ENCODE peak calls at places on chromosomes 5 and 9, in four cellular contexts. L, O, P and J are unnamed samples.

GRCh38 chr5:107373511-107374263 is 297.1 kb downstream of the EFNA5 start:
- DNase-seq in L (no peak), O (no peak), P (no peak), J (no peak)

GRCh38 chr9:111148390-111148993 is 110.2 kb upstream of the LPAR1 start:
- DNase-seq in L (no peak), O (peak; percentile 17), P (no peak), J (no peak)

GRCh38 chr9:98410185-98410697 is 154.8 kb upstream of the TBC1D2 start:
- DNase-seq in L (no peak), O (peak; percentile 68), P (peak; percentile 10), J (no peak)

GRCh38 chr5:79297661-79298060 is 61.7 kb downstream of the JMY start:
- DNase-seq in L (no peak), O (no peak), P (no peak), J (no peak)

GRCh38 chr5:122908108-122908507 is 62.7 kb downstream of the SNX24 start:
- DNase-seq in L (no peak), O (no peak), P (no peak), J (no peak)

GRCh38 chr5:119019431-119020348 is 31.3 kb upstream of the DTWD2 start:
- DNase-seq in L (no peak), O (no peak), P (no peak), J (no peak)

GRCh38 chr5:61620660-61621650 is 288.9 kb downstream of the ZSWIM6 start:
- DNase-seq in L (no peak), O (no peak), P (no peak), J (peak; percentile 86)

GRCh38 chr5:107516452-107517184 is 154.1 kb downstream of the EFNA5 start:
- DNase-seq in L (no peak), O (no peak), P (no peak), J (no peak)

GRCh38 chr5:119439140-119439625 is 13.1 kb upstream of the HSD17B4 start:
- DNase-seq in L (no peak), O (no peak), P (peak; percentile 64), J (no peak)

GRCh38 chr5:72541501-72542235 is 34.5 kb upstream of the ZNF366 start:
- DNase-seq in L (no peak), O (peak; percentile 29), P (no peak), J (no peak)

GRCh38 chr5:113218200-113218599 is 216.6 kb downstream of the TSSK1B start:
- DNase-seq in L (no peak), O (no peak), P (no peak), J (no peak)

GRCh38 chr5:93208156-93208895 is 372.7 kb downstream of the NR2F1-AS1 start:
- DNase-seq in L (no peak), O (no peak), P (no peak), J (no peak)

GRCh38 chr9:104748359-104749031 is 1.0 kb downstream of the NIPSNAP3A start:
- DNase-seq in L (no peak), O (peak; percentile 28), P (peak; percentile 10), J (peak; percentile 28)

GRCh38 chr5:53422539-53422938 is 57.9 kb upstream of the FST start:
- DNase-seq in L (no peak), O (no peak), P (no peak), J (no peak)

GRCh38 chr5:173240091-173241050 is 5.4 kb upstream of the NKX2-5 start:
- DNase-seq in L (no peak), O (no peak), P (no peak), J (no peak)

GRCh38 chr5:99033014-99033931 is 104.5 kb upstream of the CHD1 start:
- DNase-seq in L (no peak), O (no peak), P (no peak), J (no peak)

GRCh38 chr5:153159611-153160010 is 330.9 kb upstream of the GRIA1 start:
- DNase-seq in L (no peak), O (no peak), P (no peak), J (no peak)

GRCh38 chr9:79572891-79573696 is 1.3 kb downstream of the TLE4 start:
- DNase-seq in L (no peak), O (peak; percentile 62), P (no peak), J (peak; percentile 25)

GRCh38 chr9:131722260-131722659 is 17.6 kb downstream of the RAPGEF1 start:
- DNase-seq in L (no peak), O (peak; percentile 40), P (no peak), J (no peak)

GRCh38 chr5:157308826-157309465 is 43.0 kb downstream of the CYFIP2 start:
- DNase-seq in L (peak; percentile 27), O (no peak), P (no peak), J (no peak)

GRCh38 chr9:27600254-27600653 is 27.0 kb upstream of the C9orf72 start:
- DNase-seq in L (no peak), O (no peak), P (no peak), J (no peak)

GRCh38 chr5:1255081-1255561 is 29.9 kb downstream of the SLC6A18 start:
- DNase-seq in L (no peak), O (no peak), P (no peak), J (no peak)

GRCh38 chr5:177300236-177300880 is 3.2 kb downstream of the RAB24 start:
- DNase-seq in L (peak; percentile 77), O (no peak), P (no peak), J (no peak)

GRCh38 chr5:83662558-83662957 is 58.1 kb downstream of the HAPLN1 start:
- DNase-seq in L (peak; percentile 12), O (no peak), P (no peak), J (no peak)

GRCh38 chr9:34675048-34675714 is 12.7 kb upstream of the CCL27 start:
- DNase-seq in L (no peak), O (peak; percentile 84), P (peak; percentile 80), J (peak; percentile 84)

GRCh38 chr5:159104058-159104651 is 4.4 kb upstream of the EBF1 start:
- DNase-seq in L (no peak), O (no peak), P (no peak), J (peak; percentile 35)

GRCh38 chr5:143153332-143154119 is 250.0 kb downstream of the NR3C1 start:
- DNase-seq in L (no peak), O (no peak), P (no peak), J (no peak)

GRCh38 chr9:95409650-95410426 is 92.3 kb upstream of the FANCC start:
- DNase-seq in L (no peak), O (no peak), P (peak; percentile 32), J (no peak)

GRCh38 chr5:60805470-60805869 is 38.6 kb downstream of the ELOVL7 start:
- DNase-seq in L (no peak), O (no peak), P (no peak), J (no peak)

GRCh38 chr9:14313951-14314423 is at the start of gene NFIB:
- DNase-seq in L (no peak), O (peak; percentile 88), P (peak; percentile 60), J (peak; percentile 18)

GRCh38 chr5:132456553-132457361 is 33.8 kb downstream of the IRF1 start:
- DNase-seq in L (peak; percentile 73), O (no peak), P (no peak), J (no peak)

GRCh38 chr5:169906745-169907649 is 73.3 kb downstream of the INSYN2B start:
- DNase-seq in L (no peak), O (no peak), P (no peak), J (no peak)

GRCh38 chr5:71996789-71997188 is 110.5 kb upstream of the MAP1B start:
- DNase-seq in L (no peak), O (peak; percentile 20), P (no peak), J (no peak)

GRCh38 chr5:132714456-132715307 is 22.7 kb downstream of the KIF3A start:
- DNase-seq in L (no peak), O (no peak), P (peak; percentile 3), J (no peak)

GRCh38 chr5:73796164-73797141 is 170.5 kb downstream of the ARHGEF28 start:
- DNase-seq in L (peak; percentile 40), O (no peak), P (peak; percentile 66), J (peak; percentile 80)

GRCh38 chr5:10366310-10367297 is 13.1 kb downstream of the MARCHF6 start:
- DNase-seq in L (no peak), O (no peak), P (no peak), J (no peak)

GRCh38 chr5:89686081-89686765 is 723.3 kb downstream of the CETN3 start:
- DNase-seq in L (no peak), O (peak; percentile 21), P (no peak), J (no peak)
- TF ChIP-seq CHD2 in L (no peak), O (no peak), P (no peak), J (no peak)

GRCh38 chr5:127447822-127448221 is 69.6 kb upstream of the PRRC1 start:
- DNase-seq in L (no peak), O (no peak), P (no peak), J (no peak)
- TF ChIP-seq PBX3 in L (no peak), O (no peak), P (no peak), J (no peak)

GRCh38 chr5:64594601-64595518 is 89.0 kb downstream of the RGS7BP start:
- DNase-seq in L (no peak), O (no peak), P (no peak), J (peak; percentile 3)
- TF ChIP-seq CTCF in L (peak; percentile 10), O (peak; percentile 34), P (no peak), J (no peak)

GRCh38 chr9:969693-970309 is 6.7 kb upstream of the DMRT3 start:
- DNase-seq in L (no peak), O (no peak), P (no peak), J (no peak)

GRCh38 chr9:970310-971002 is 6.0 kb upstream of the DMRT3 start:
- DNase-seq in L (no peak), O (no peak), P (no peak), J (no peak)

GRCh38 chr9:967851-968641 is 8.4 kb upstream of the DMRT3 start:
- DNase-seq in L (no peak), O (no peak), P (no peak), J (no peak)

GRCh38 chr9:967436-967835 is 9.0 kb upstream of the DMRT3 start:
- DNase-seq in L (no peak), O (no peak), P (no peak), J (no peak)

GRCh38 chr9:969310-969692 is 7.2 kb upstream of the DMRT3 start:
- DNase-seq in L (no peak), O (peak; percentile 29), P (no peak), J (no peak)
- TF ChIP-seq CHD2 in L (no peak), O (no peak), P (no peak), J (no peak)

DNA sequence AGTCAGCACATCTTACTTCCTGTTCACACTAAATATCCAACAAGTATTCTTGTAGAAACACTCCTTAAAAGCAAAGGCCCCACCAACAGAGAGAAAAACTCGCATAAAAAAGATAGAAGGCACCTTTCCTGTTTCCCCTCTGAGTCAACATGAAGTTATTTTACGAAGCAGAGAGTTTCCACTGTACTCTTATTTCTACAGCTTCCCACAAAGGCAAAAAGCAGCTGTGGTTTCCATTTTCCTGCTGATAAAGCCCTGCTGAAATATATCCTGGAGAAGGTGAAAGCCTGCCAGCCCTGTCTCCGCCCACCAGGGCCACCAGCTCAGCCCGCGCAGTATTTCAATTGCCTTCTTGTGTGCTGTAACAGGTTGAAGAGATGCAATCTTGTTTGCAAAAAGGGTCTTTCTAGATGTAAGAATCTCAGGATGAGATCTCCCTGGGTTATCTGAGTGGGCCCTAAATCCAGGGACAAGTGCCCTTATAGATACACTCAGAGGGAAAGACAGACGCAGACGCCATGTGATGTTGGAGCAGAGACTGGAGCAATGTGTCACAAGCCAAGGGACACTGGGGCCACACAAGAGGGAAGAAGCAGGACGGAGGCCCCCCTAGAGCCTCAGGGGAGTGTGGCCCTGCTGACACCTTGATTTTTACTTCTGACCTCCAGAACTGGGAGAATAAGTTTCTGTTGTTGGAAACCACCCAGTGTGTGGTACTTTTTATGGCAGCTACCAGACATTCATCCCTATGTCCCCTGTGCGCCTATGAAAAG is 19.9 kb downstream of the SEMA4D start:
- DNase-seq in L (no peak), O (no peak), P (no peak), J (no peak)
- TF ChIP-seq PBX3 in L (no peak), O (no peak), P (no peak), J (no peak)